ENCODE peak calls at places on chromosomes 12 and 14, in eight cellular contexts. Z is GOT3; E is kidney glomerular epithelial cell; R is GM10248; U is stimulated activated CD4-positive, alpha-beta T cell treated with anti-CD3 and anti-CD28 coated beads, Interleukin-4, amount 100 ng/mL, for 1 hour; W is AG04450; P is EH; D is lower leg skin. T is an unnamed sample.

GRCh38 chr14:50599700-50600444 is 39.9 kb downstream of the ATL1 start:
- DNase-seq in Z (no peak), E (peak), R (peak), U (no peak), W (no peak), P (peak), D (no peak), T (peak)

GRCh38 chr12:69630191-69630590 is 19.5 kb upstream of the LRRC10 start:
- DNase-seq in Z (no peak), E (no peak), R (no peak), U (no peak), W (no peak), P (peak), D (no peak), T (no peak)

GRCh38 chr14:104750658-104751057 is 2.3 kb upstream of the SIVA1 start:
- DNase-seq in Z (no peak), E (no peak), R (no peak), U (no peak), W (no peak), P (no peak), D (no peak), T (no peak)

GRCh38 chr12:124715121-124715990 is 147.9 kb upstream of the NCOR2 start:
- DNase-seq in Z (no peak), E (no peak), R (no peak), U (no peak), W (no peak), P (peak), D (no peak), T (no peak)

GRCh38 chr12:101038289-101038871 is 171.7 kb downstream of the SLC5A8 start:
- DNase-seq in Z (no peak), E (no peak), R (no peak), U (no peak), W (no peak), P (peak), D (no peak), T (peak)

GRCh38 chr12:82688035-82688501 is 1.4 kb downstream of the TMTC2 start:
- DNase-seq in Z (no peak), E (peak), R (no peak), U (no peak), W (no peak), P (peak), D (no peak), T (peak)

GRCh38 chr14:61444215-61444768 is 122.9 kb downstream of the PRKCH start:
- DNase-seq in Z (no peak), E (no peak), R (peak), U (peak), W (no peak), P (no peak), D (no peak), T (peak)

GRCh38 chr12:64680235-64680634 is 69.9 kb downstream of the RASSF3 start:
- DNase-seq in Z (no peak), E (no peak), R (no peak), U (no peak), W (no peak), P (no peak), D (no peak), T (no peak)

GRCh38 chr14:61188196-61188595 is 92.9 kb downstream of the TMEM30B start:
- DNase-seq in Z (no peak), E (no peak), R (no peak), U (no peak), W (no peak), P (no peak), D (peak), T (peak)

GRCh38 chr12:52497975-52498374 is 4.9 kb upstream of the KRT6A start:
- DNase-seq in Z (no peak), E (no peak), R (no peak), U (no peak), W (no peak), P (no peak), D (no peak), T (no peak)

GRCh38 chr14:61530896-61531295 is 164.4 kb upstream of the HIF1A start:
- DNase-seq in Z (no peak), E (no peak), R (no peak), U (no peak), W (no peak), P (no peak), D (no peak), T (no peak)

GRCh38 chr12:76236640-76237039 is 111.6 kb downstream of the BBS10 start:
- DNase-seq in Z (no peak), E (peak), R (no peak), U (no peak), W (no peak), P (peak), D (no peak), T (no peak)

GRCh38 chr12:86376052-86376451 is 119.9 kb upstream of the MGAT4C start:
- DNase-seq in Z (no peak), E (no peak), R (no peak), U (no peak), W (no peak), P (no peak), D (no peak), T (no peak)

GRCh38 chr12:64452559-64453329 is 824 bp downstream of the TBK1 start:
- DNase-seq in Z (peak), E (peak), R (no peak), U (no peak), W (peak), P (peak), D (peak), T (peak)

GRCh38 chr12:51913071-51914033 is 6.0 kb downstream of the ACVRL1 start:
- DNase-seq in Z (no peak), E (no peak), R (no peak), U (no peak), W (no peak), P (no peak), D (no peak), T (no peak)

GRCh38 chr12:32183646-32184045 is 77.0 kb downstream of the BICD1 start:
- DNase-seq in Z (no peak), E (peak), R (no peak), U (no peak), W (no peak), P (peak), D (no peak), T (no peak)

GRCh38 chr12:19880724-19881123 is 441.4 kb downstream of the AEBP2 start:
- DNase-seq in Z (no peak), E (no peak), R (no peak), U (no peak), W (no peak), P (no peak), D (no peak), T (no peak)

GRCh38 chr12:117689857-117690256 is 278.9 kb downstream of the KSR2 start:
- DNase-seq in Z (no peak), E (no peak), R (no peak), U (no peak), W (no peak), P (no peak), D (no peak), T (no peak)

GRCh38 chr12:116497051-116497529 is 62.1 kb upstream of the MAP1LC3B2 start:
- DNase-seq in Z (no peak), E (no peak), R (no peak), U (no peak), W (no peak), P (no peak), D (peak), T (no peak)

GRCh38 chr14:89270439-89271227 is 146.4 kb downstream of the FOXN3 start:
- DNase-seq in Z (no peak), E (no peak), R (peak), U (no peak), W (no peak), P (no peak), D (no peak), T (peak)

GRCh38 chr12:9064815-9065606 is 50.7 kb downstream of the A2M start:
- DNase-seq in Z (no peak), E (peak), R (peak), U (peak), W (no peak), P (peak), D (peak), T (no peak)

GRCh38 chr14:60064491-60065072 is 27.1 kb upstream of the PCNX4 start:
- DNase-seq in Z (no peak), E (peak), R (peak), U (no peak), W (peak), P (peak), D (no peak), T (peak)

T was measured in GM12865.